ENCODE peak calls at places on chromosomes 13 and 19, in four cellular contexts. One of them, this sample, is unnamed.

GRCh38 chr19:55623130-55623868 is 1.1 kb downstream of the ZNF784 start:
- DNase-seq in amniotic stem cell: no peak
- DNase-seq in naive thymus-derived CD4-positive, alpha-beta T cell: no peak
- DNase-seq in Peyer's patch: no peak
- DNase-seq in this sample: no peak

GRCh38 chr13:63206431-63206830 is 1790.8 kb upstream of the PCDH20 start:
- DNase-seq in amniotic stem cell: no peak
- DNase-seq in naive thymus-derived CD4-positive, alpha-beta T cell: no peak
- DNase-seq in Peyer's patch: no peak
- DNase-seq in this sample: no peak

GRCh38 chr13:27770809-27771208 is 21.5 kb upstream of the GSX1 start:
- DNase-seq in amniotic stem cell: no peak
- DNase-seq in naive thymus-derived CD4-positive, alpha-beta T cell: no peak
- DNase-seq in Peyer's patch: no peak
- DNase-seq in this sample: no peak

GRCh38 chr19:10885241-10886169 is 14.2 kb downstream of the CARM1 start:
- DNase-seq in amniotic stem cell: no peak
- DNase-seq in naive thymus-derived CD4-positive, alpha-beta T cell: no peak
- DNase-seq in Peyer's patch: no peak
- DNase-seq in this sample: no peak

GRCh38 chr19:524062-524674 is 7.4 kb upstream of the CDC34 start:
- DNase-seq in amniotic stem cell: no peak
- DNase-seq in naive thymus-derived CD4-positive, alpha-beta T cell: no peak
- DNase-seq in Peyer's patch: no peak
- DNase-seq in this sample: no peak

GRCh38 chr19:46783670-46784069 is 4.7 kb downstream of the SLC1A5 start:
- DNase-seq in amniotic stem cell: no peak
- DNase-seq in naive thymus-derived CD4-positive, alpha-beta T cell: no peak
- DNase-seq in Peyer's patch: no peak
- DNase-seq in this sample: no peak

GRCh38 chr13:63517376-63517775 is 2101.7 kb upstream of the PCDH20 start:
- DNase-seq in amniotic stem cell: no peak
- DNase-seq in naive thymus-derived CD4-positive, alpha-beta T cell: no peak
- DNase-seq in Peyer's patch: no peak
- DNase-seq in this sample: no peak

GRCh38 chr13:96573563-96573962 is 420.7 kb downstream of the OXGR1 start:
- DNase-seq in amniotic stem cell: no peak
- DNase-seq in naive thymus-derived CD4-positive, alpha-beta T cell: no peak
- DNase-seq in Peyer's patch: no peak
- DNase-seq in this sample: no peak